ENCODE peak calls at places on chromosome 11, in eight cellular contexts. I, T, H, K, V, J, Z and U are unnamed samples.

GRCh38 chr11:93715797-93716396 is 25.4 kb downstream of the TAF1D start:
- DNase-seq in J (no peak), T (no peak), Z (no peak), K (no peak), H (no peak), I (no peak), V (no peak), U (no peak)

GRCh38 chr11:1772270-1773130 is 8.8 kb upstream of the CTSD start:
- DNase-seq in V (peak), I (peak), Z (peak), K (peak), J (no peak), T (peak), H (peak), U (peak)

GRCh38 chr11:65434057-65434666 is 11.6 kb downstream of the NEAT1 start:
- DNase-seq in V (no peak), K (no peak), Z (no peak), I (peak), H (peak), J (no peak), T (peak), U (no peak)

GRCh38 chr11:32584921-32585320 is 1.3 kb downstream of the EIF3M start:
- DNase-seq in K (no peak), I (no peak), J (no peak), Z (peak), T (no peak), V (no peak), H (no peak), U (no peak)

GRCh38 chr11:4606231-4607015 is 1.6 kb downstream of the TRIM68 start:
- DNase-seq in Z (peak), T (peak), V (no peak), J (no peak), H (peak), I (no peak), K (no peak), U (peak)

GRCh38 chr11:19715373-19715772 is 2.7 kb downstream of the NAV2 start:
- DNase-seq in K (peak), T (peak), I (peak), J (peak), H (peak), V (peak), Z (peak), U (peak)

GRCh38 chr11:115884800-115885445 is 380.7 kb upstream of the CADM1 start:
- DNase-seq in H (no peak), T (no peak), Z (no peak), J (no peak), V (no peak), I (no peak), K (no peak), U (no peak)

GRCh38 chr11:27373392-27373791 is 10.4 kb upstream of the CCDC34 start:
- DNase-seq in I (no peak), T (no peak), V (no peak), J (no peak), K (no peak), Z (no peak), H (no peak), U (no peak)

GRCh38 chr11:69436041-69436982 is 45.2 kb upstream of the LINC01488 start:
- DNase-seq in H (no peak), Z (no peak), T (no peak), K (no peak), J (no peak), I (no peak), V (no peak), U (no peak)

GRCh38 chr11:33551051-33551450 is 149.6 kb downstream of the C11orf91 start:
- DNase-seq in J (no peak), H (no peak), I (no peak), V (no peak), K (no peak), T (no peak), Z (no peak), U (no peak)

GRCh38 chr11:1237128-1237580 is 14.3 kb downstream of the MUC5B start:
- DNase-seq in I (no peak), K (no peak), J (no peak), Z (peak), H (no peak), V (no peak), T (no peak), U (no peak)

GRCh38 chr11:123577081-123577598 is 77.3 kb downstream of the SCN3B start:
- DNase-seq in V (no peak), J (no peak), I (peak), T (peak), K (no peak), Z (peak), H (peak), U (no peak)

GRCh38 chr11:2312232-2313042 is 10.6 kb downstream of the TSPAN32 start:
- DNase-seq in I (peak), T (peak), V (no peak), K (no peak), Z (peak), J (no peak), H (peak), U (peak)

GRCh38 chr11:86161373-86162255 is 82.9 kb upstream of the EED start:
- DNase-seq in T (no peak), I (no peak), K (no peak), V (no peak), J (no peak), H (no peak), Z (no peak), U (no peak)

GRCh38 chr11:44992774-44993173 is 42.1 kb upstream of the TP53I11 start:
- DNase-seq in K (no peak), J (no peak), T (no peak), V (no peak), Z (no peak), I (no peak), H (no peak), U (no peak)

GRCh38 chr11:16790484-16791240 is 52.2 kb downstream of the C11orf58 start:
- DNase-seq in Z (no peak), T (no peak), H (no peak), I (no peak), V (no peak), J (no peak), K (no peak), U (no peak)

DNA sequence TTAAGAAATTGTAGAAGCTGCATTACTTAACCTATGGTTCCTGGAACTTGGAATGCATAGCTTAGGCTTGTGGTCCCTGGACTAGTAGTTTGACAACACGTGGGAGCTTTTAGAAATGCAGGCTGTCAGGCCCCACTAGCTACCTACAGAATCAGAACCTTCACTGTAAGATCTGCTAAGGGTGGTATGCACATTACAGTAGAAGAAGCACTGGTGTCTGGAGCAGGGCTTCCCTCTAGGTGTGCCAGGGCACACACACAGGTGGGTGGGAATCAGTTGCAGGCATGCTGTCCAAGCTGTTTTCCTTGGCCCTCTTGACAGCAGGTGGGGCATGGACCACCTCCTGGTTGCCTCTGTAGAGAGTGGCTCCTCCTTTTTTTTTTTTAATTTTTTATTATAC is 8.8 kb downstream of the NNMT start:
- DNase-seq in Z (no peak), J (no peak), V (no peak), H (peak), K (no peak), T (no peak), I (no peak), U (no peak)
- H3K4me3 ChIP-seq in Z (no peak), J (peak), V (no peak), H (no peak), K (no peak), T (peak), I (no peak), U (no peak)

DNA sequence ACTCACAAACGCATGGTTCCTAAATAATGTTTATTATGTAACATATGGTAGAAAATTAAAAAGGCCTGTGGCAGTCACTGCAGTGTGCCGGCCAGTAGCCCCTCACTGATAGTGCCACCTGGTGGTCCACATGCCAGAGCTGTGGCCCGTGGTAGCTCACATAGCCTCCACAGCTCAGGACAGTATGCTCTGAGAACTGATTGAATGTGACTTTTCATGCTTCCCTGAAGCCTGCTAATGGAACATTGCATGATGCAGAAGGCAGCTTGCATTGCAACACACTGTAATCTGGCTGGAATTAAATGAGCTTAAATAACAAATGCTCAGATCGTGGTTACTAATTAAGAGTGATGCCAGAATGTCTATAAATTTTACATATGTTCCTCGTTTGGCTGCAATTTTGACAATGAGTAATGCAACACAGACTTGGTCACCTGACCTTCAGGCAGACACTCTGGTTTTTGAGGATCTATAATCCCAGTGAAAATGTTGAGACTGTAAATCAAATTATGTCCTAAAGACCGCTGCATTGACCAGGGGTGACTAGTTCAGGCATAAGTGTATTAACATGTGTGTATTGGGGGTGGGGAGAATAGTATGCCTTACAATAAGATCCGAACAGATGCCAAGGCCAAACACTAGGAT is 566.4 kb downstream of the METTL15 start:
- DNase-seq in V (no peak), T (peak), H (peak), Z (peak), I (no peak), K (no peak), J (peak), U (peak)
- TF ChIP-seq CTCF in V (peak), T (peak), H (peak), Z (peak), I (peak), K (peak), J (peak), U (peak)

GRCh38 chr11:94793822-94794221 is 25.7 kb downstream of the AMOTL1 start:
- DNase-seq in K (no peak), T (peak), J (no peak), H (peak), I (peak), Z (peak), V (peak), U (no peak)

GRCh38 chr11:94792453-94792852 is 24.3 kb downstream of the AMOTL1 start:
- DNase-seq in V (no peak), K (no peak), J (no peak), T (no peak), Z (no peak), I (no peak), H (no peak), U (no peak)

GRCh38 chr11:94795799-94796580 is 27.8 kb downstream of the AMOTL1 start:
- DNase-seq in Z (no peak), I (no peak), J (no peak), V (no peak), H (no peak), T (no peak), K (no peak), U (no peak)

GRCh38 chr11:94793002-94793401 is 24.8 kb downstream of the AMOTL1 start:
- DNase-seq in V (no peak), I (no peak), J (no peak), T (peak), Z (no peak), H (peak), K (no peak), U (no peak)

GRCh38 chr11:94794287-94795168 is 26.4 kb downstream of the AMOTL1 start:
- DNase-seq in I (peak), Z (peak), T (peak), V (peak), J (peak), K (peak), H (peak), U (peak)
- H3K4me3 ChIP-seq in I (no peak), Z (peak), T (no peak), V (peak), J (peak), K (peak), H (peak), U (peak)

DNA sequence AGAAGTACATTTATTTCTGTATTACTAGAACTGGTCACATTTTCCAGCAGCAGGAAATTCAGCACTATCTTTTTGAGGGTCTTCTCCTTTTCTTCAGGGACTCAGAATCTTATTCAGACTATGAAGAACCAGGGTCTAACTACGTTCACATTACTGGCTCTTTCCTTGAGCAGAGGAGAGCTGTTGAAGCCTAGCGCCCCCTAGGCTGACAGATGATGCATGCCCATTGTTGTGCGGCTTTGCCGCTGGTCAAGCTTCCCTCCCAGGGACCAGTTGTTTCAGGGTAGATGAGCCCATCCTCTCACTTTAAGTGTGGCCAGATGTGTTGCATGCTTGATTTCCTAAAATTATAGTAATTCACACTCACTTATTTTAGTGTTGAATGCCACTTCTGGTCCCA is 168.2 kb upstream of the PDGFD start:
- DNase-seq in H (peak), K (no peak), V (no peak), Z (peak), I (no peak), T (no peak), J (no peak), U (no peak)
- TF ChIP-seq CTCF in H (peak), K (peak), V (peak), Z (peak), I (peak), T (peak), J (no peak), U (no peak)

GRCh38 chr11:72240461-72241289 is 3.3 kb downstream of the PHOX2A start:
- DNase-seq in Z (no peak), T (peak), V (no peak), K (no peak), H (no peak), J (no peak), I (no peak), U (no peak)
- H3K4me3 ChIP-seq in Z (no peak), T (no peak), V (no peak), K (peak), H (no peak), J (peak), I (no peak), U (no peak)

GRCh38 chr11:119676461-119677020 is 52.5 kb downstream of the NECTIN1 start:
- DNase-seq in J (no peak), K (no peak), T (peak), V (peak), I (no peak), H (peak), Z (peak), U (no peak)

GRCh38 chr11:119672597-119672996 is 56.4 kb downstream of the NECTIN1 start:
- DNase-seq in I (no peak), T (no peak), K (no peak), H (no peak), Z (no peak), J (no peak), V (no peak), U (no peak)

GRCh38 chr11:119671048-119671447 is 58.0 kb downstream of the NECTIN1 start:
- DNase-seq in H (peak), V (no peak), I (no peak), J (no peak), K (peak), Z (no peak), T (peak), U (peak)

GRCh38 chr11:119671561-119672015 is 57.4 kb downstream of the NECTIN1 start:
- DNase-seq in H (peak), J (no peak), K (peak), V (no peak), I (no peak), Z (no peak), T (peak), U (no peak)

GRCh38 chr11:119673389-119674336 is 55.3 kb downstream of the NECTIN1 start:
- DNase-seq in Z (no peak), V (no peak), K (no peak), T (no peak), J (no peak), H (no peak), I (no peak), U (no peak)
- TF ChIP-seq CTCF in Z (no peak), V (no peak), K (no peak), T (no peak), J (no peak), H (no peak), I (peak), U (no peak)

DNA sequence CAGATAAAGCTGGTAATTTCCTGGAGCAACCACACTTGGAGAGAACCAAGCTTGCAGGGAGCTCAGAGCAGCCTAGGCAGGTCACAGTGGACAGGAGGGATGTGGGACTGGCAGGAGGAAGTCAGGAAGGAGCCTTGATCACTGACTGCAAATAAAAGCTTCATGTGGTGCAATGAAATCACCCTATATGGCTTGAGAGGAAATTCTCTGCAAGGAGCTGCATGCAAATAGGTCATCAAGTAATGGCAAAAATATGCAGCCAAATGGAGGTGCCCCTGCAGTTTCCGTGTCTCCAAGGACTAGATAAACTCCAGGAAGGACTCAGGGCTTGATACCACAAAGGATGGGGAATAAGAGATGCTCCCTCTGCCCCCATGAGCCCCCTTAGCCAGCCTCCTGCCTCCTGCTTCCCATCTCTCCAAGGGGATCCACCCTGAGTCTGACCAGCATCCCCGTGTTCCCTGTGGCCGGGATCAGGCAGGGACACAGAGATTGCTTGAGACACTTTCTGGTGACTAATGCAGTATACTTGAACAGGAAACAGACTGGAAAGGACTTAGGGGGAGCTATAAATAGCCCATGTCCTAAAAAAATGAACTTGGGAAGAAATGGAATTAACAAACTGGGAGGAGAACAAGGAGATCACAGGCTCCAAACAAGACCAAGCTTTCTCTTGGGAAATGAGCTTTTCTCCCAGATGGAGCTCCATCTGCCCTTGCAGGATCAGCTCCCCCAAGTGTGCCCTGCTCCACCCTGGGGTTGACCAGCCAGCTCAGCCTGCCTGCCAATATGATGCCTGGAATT is 23.9 kb upstream of the MICAL2 start:
- DNase-seq in K (peak), I (peak), J (peak), H (peak), T (peak), V (peak), Z (peak), U (peak)
- H3K4me3 ChIP-seq in K (peak), I (peak), J (peak), H (peak), T (no peak), V (peak), Z (peak), U (peak)